ENCODE peak calls at places on chromosomes 4 and X, in six cellular contexts. E, J, V, G, S and F are unnamed samples.
A peak's percentile ranks its signal among the peaks of the same experiment; 100 is the strongest.

GRCh38 chrX:130566028-130566683 is 164.4 kb downstream of the RBMX2 start:
- DNase-seq in J (no peak), G (no peak), V (no peak), E (no peak), S (no peak), F (no peak)

GRCh38 chr4:136784326-136784725 is 748.0 kb downstream of the PCDH18 start:
- DNase-seq in G (no peak), J (no peak), V (no peak), E (no peak), S (no peak), F (no peak)

GRCh38 chr4:156223985-156224384 is 270.3 kb upstream of the CTSO start:
- DNase-seq in G (no peak), E (no peak), V (no peak), J (no peak), S (no peak), F (no peak)

GRCh38 chr4:32858971-32859370 is 2138.8 kb downstream of the PCDH7 start:
- DNase-seq in S (no peak), E (peak; percentile 56), G (no peak), J (no peak), V (no peak), F (no peak)

GRCh38 chr4:22417408-22417807 is 98.5 kb downstream of the ADGRA3 start:
- DNase-seq in S (no peak), J (no peak), G (no peak), E (no peak), V (no peak), F (no peak)

GRCh38 chr4:36235306-36235705 is 9.0 kb downstream of the ARAP2 start:
- DNase-seq in G (no peak), J (no peak), E (no peak), V (no peak), S (no peak), F (no peak)

GRCh38 chrX:6021316-6022091 is 207.2 kb downstream of the NLGN4X start:
- DNase-seq in J (peak; percentile 2), S (no peak), G (peak; percentile 4), E (no peak), V (no peak), F (peak; percentile 42)

GRCh38 chr4:141702472-141703182 is 66.2 kb downstream of the IL15 start:
- DNase-seq in S (no peak), G (no peak), E (peak; percentile 3), J (no peak), V (no peak), F (no peak)

GRCh38 chr4:152590179-152591031 is 54.5 kb upstream of the FBXW7 start:
- DNase-seq in G (no peak), S (no peak), E (no peak), V (no peak), J (no peak), F (no peak)

DNA sequence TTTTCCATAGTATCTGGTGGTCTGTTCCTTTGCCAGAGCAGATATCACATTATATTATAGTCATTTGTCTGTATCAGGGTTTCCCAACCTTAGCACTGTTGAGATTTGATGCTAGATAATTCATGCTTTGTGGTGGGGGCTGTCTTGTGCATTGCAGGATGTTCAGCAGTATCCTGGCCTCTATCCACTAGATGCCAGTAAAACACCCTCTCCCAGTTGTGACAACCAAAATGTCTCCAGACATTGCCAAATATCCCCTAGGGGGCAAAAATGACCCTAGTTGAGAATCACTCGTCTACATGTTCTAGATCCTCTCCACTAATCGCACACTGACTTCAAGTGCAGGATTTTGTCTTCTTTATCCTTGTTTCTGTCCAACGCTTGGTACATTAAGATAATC is 160.8 kb downstream of the FANCB start:
- DNase-seq in E (no peak), V (no peak), J (peak; percentile 1), G (no peak), S (no peak), F (no peak)
- H3K4me1 ChIP-seq in E (no peaks in the 10 kb centered on the region), V (no peaks in the 10 kb centered on the region), J (no peaks in the 10 kb centered on the region), G (no peaks in the 10 kb centered on the region), S (no peaks in the 10 kb centered on the region), F (no peaks in the 10 kb centered on the region)

GRCh38 chrX:17758382-17758781 is 21.1 kb downstream of the SCML1 start:
- DNase-seq in S (no peak), E (no peak), J (no peak), V (no peak), G (no peak), F (no peak)

DNA sequence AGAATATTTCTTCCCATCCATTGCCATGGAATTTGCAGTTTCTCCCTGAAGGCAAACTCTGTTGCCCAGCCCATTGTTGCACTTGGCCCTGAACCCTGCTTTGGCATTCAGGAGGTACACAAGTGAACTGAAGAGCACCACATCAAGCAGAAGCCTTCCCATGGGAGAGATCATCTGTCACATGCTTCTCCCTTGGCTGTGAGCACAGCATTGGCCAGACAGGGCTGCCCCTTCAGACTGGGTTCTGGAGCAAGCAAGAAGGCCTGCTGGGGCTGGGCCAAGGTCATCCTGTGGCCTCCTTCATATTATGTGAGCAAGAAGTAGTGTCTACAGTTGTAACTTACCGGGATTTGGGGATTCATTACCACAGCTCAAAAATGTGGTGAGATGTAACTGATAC is 22.7 kb downstream of the SCML1 start:
- DNase-seq in S (no peak), V (no peak), G (no peak), J (no peak), E (no peak), F (no peak)
- TF ChIP-seq ZNF274 in S (no peak), V (no peak), G (no peak), J (no peak), E (no peak), F (no peak)

GRCh38 chr4:80017125-80017854 is 55.7 kb downstream of the ANTXR2 start:
- DNase-seq in G (no peak), J (no peak), S (no peak), E (no peak), V (no peak), F (no peak)
- H3K4me1 ChIP-seq in G (no peaks in the 10 kb centered on the region), J (no peaks in the 10 kb centered on the region), S (no peaks in the 10 kb centered on the region), E (no peaks in the 10 kb centered on the region), V (peaks cover 8% of the 10 kb centered on the region), F (no peaks in the 10 kb centered on the region)

GRCh38 chrX:28188526-28188925 is 207.3 kb upstream of the DCAF8L1 start:
- DNase-seq in J (no peak), V (no peak), G (no peak), S (no peak), E (peak; percentile 4), F (no peak)
- TF ChIP-seq ZNF274 in J (no peak), V (no peak), G (no peak), S (no peak), E (no peak), F (no peak)

DNA sequence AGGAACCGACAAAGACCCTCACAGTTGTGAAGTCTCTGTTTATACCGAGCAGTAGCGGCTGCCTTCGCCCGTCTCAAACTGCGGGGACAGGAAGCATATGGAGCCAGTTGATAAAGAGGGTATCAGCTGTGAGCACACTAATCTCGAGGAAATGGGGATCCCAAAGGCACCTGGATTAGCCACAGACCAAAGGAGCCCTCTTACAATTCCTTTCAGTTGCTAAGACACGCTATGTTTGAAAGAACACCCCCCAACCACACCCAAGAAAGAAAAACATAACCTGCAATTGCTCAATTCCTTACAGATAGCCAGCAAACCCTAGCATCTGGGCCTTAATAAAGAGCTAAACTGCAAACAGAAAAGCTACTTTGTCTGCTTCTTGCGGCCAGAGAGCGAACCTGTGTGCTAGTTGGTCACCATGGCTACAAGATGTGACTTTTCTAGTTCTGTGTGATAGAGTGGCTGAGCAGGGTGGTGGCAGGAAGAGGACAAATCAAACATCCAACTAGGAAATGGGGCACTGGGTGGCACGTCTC is 23.3 kb upstream of the CHRNA9 start:
- DNase-seq in V (no peak), S (no peak), G (peak; percentile 90), J (no peak), E (no peak), F (no peak)
- H3K4me1 ChIP-seq in V (peaks cover 35% of the 10 kb centered on the region), S (peaks cover 7% of the 10 kb centered on the region), G (peaks cover 65% of the 10 kb centered on the region), J (peaks cover 13% of the 10 kb centered on the region), E (peaks cover 22% of the 10 kb centered on the region), F (no peaks in the 10 kb centered on the region)

DNA sequence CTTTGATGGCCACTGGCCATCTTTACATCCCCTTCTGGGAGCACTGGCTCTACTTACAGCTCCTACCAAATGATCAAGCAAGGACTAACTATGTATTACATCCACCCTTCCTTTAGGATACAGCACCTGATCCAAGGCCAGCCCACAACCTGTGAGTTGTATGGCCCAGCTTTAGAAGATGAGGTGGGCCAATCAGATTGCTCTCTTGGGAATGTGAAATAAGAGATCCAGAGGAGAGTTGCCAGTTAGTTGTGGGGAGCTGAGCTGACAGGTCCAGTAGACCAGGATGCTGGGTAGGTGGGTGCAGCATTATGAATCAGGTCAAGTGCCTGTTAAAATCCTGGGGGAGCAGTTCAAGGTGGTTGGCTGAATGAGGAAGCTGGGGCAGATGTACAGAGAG is 111.5 kb downstream of the GNL3L start:
- DNase-seq in G (no peak), J (no peak), V (no peak), E (no peak), S (no peak), F (no peak)
- TF ChIP-seq ZNF274 in G (no peak), J (no peak), V (no peak), E (no peak), S (no peak), F (no peak)

GRCh38 chr4:73679836-73680235 is 59.6 kb upstream of the RASSF6 start:
- DNase-seq in E (no peak), S (no peak), V (no peak), J (no peak), G (no peak), F (no peak)
- H3K4me1 ChIP-seq in E (peaks cover 12% of the 10 kb centered on the region), S (no peaks in the 10 kb centered on the region), V (no peaks in the 10 kb centered on the region), J (no peaks in the 10 kb centered on the region), G (peaks cover 12% of the 10 kb centered on the region), F (no peaks in the 10 kb centered on the region)

GRCh38 chr4:175614880-175615279 is 197.2 kb downstream of the GPM6A start:
- DNase-seq in V (no peak), E (no peak), G (no peak), J (no peak), S (no peak), F (no peak)

DNA sequence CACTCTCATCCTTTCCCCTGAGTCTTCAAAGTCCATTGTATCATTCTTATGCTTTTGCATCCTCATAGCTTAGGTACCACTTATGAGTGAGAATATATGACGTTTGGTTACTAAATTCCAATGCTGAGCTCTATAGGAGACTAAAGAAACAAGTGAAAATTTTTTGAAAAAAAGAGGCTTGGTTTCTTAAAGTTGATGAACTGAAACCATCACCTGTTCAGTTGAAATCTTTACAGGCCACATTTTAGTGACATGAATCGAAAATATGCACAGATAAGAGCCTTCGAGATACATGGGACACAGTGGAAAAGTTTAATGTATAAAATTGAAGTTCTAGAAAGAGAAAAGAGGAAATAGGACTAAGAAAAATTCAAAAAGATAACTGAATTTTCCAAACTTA is 195.8 kb downstream of the GPM6A start:
- DNase-seq in G (no peak), J (no peak), E (no peak), S (no peak), V (no peak), F (no peak)
- TF ChIP-seq ZNF274 in G (no peak), J (no peak), E (no peak), S (no peak), V (no peak), F (no peak)

GRCh38 chrX:39017062-39017461 is 215.8 kb downstream of the MID1IP1 start:
- DNase-seq in J (peak; percentile 3), S (no peak), G (no peak), E (no peak), V (no peak), F (no peak)
- H3K4me1 ChIP-seq in J (peaks cover 53% of the 10 kb centered on the region), S (no peaks in the 10 kb centered on the region), G (no peaks in the 10 kb centered on the region), E (peaks cover 1% of the 10 kb centered on the region), V (no peaks in the 10 kb centered on the region), F (peaks cover 4% of the 10 kb centered on the region)